ENCODE peak calls at places on chromosomes 6 and 20, in ten cellular contexts. Y is breast epithelium, B is MCF 10A, D is Calu3, F is HFFc6, V is ascending aorta, T is tibial artery, Z is lower leg skin, G is hepatocyte, N is uterus. U is an unnamed sample.

GRCh38 chr20:49278817-49279676 is 1.2 kb upstream of the ZNFX1 start:
- DNase-seq in G (peak; percentile 35), T (no peak), B (peak; percentile 34), Y (no peak), F (no peak), D (no peak), N (peak; percentile 26), Z (peak; percentile 31), V (no peak), U (no peak)

GRCh38 chr6:40789143-40789764 is 202.1 kb upstream of the LRFN2 start:
- DNase-seq in Y (no peak), D (no peak), Z (no peak), B (no peak), N (no peak), G (no peak), F (no peak), V (no peak), T (no peak), U (no peak)

GRCh38 chr6:110053395-110054240 is 75.5 kb downstream of the GPR6 start:
- DNase-seq in Y (no peak), T (no peak), D (peak; percentile 44), B (peak; percentile 71), V (no peak), F (peak; percentile 66), G (peak; percentile 76), Z (no peak), N (no peak), U (no peak)

GRCh38 chr6:52790841-52791240 is 12.8 kb downstream of the GSTA1 start:
- DNase-seq in D (no peak), V (no peak), T (no peak), N (no peak), Y (no peak), Z (no peak), G (no peak), F (no peak), B (no peak), U (no peak)

GRCh38 chr20:50393990-50394561 is 116.1 kb upstream of the PTPN1 start:
- DNase-seq in Y (no peak), B (no peak), D (no peak), Z (no peak), V (no peak), G (no peak), F (no peak), N (no peak), T (no peak), U (no peak)

GRCh38 chr6:101226677-101227135 is 166.8 kb upstream of the GRIK2 start:
- DNase-seq in T (no peak), F (peak; percentile 64), N (no peak), B (peak; percentile 62), Y (no peak), Z (no peak), D (peak; percentile 9), V (no peak), G (peak; percentile 39), U (no peak)

GRCh38 chr6:140660295-140660694 is 1285.8 kb upstream of the CITED2 start:
- DNase-seq in Y (no peak), N (no peak), G (no peak), Z (no peak), T (no peak), B (no peak), V (no peak), D (no peak), F (no peak), U (no peak)

GRCh38 chr20:53597521-53598120 is 4.0 kb upstream of the ZNF217 start:
- DNase-seq in G (peak; percentile 30), D (peak; percentile 49), Z (no peak), T (no peak), N (no peak), F (no peak), V (no peak), B (no peak), Y (no peak), U (no peak)

GRCh38 chr6:107490568-107491058 is 696 bp downstream of the SOBP start:
- DNase-seq in F (no peak), G (peak; percentile 27), B (no peak), T (peak; percentile 23), D (no peak), Z (no peak), N (peak; percentile 25), Y (no peak), V (no peak), U (no peak)

GRCh38 chr6:3867616-3868502 is 18.7 kb downstream of the FAM50B start:
- DNase-seq in D (no peak), B (peak; percentile 65), F (peak; percentile 37), N (no peak), V (no peak), Z (no peak), G (no peak), T (no peak), Y (no peak), U (no peak)

GRCh38 chr6:34601706-34602105 is 45.6 kb upstream of the SPDEF start:
- DNase-seq in T (no peak), N (no peak), Z (no peak), G (no peak), D (no peak), F (no peak), B (no peak), Y (no peak), V (no peak), U (no peak)

GRCh38 chr6:165060636-165061190 is 248.7 kb downstream of the C6orf118 start:
- DNase-seq in Y (no peak), F (no peak), B (no peak), D (no peak), V (no peak), T (no peak), Z (no peak), N (no peak), G (no peak), U (no peak)

GRCh38 chr6:14165091-14165490 is 47.5 kb downstream of the CD83 start:
- DNase-seq in F (peak; percentile 76), N (no peak), D (no peak), Z (no peak), B (peak; percentile 74), T (no peak), G (no peak), Y (no peak), V (no peak), U (no peak)

GRCh38 chr6:52138284-52138683 is 47.9 kb upstream of the IL17A start:
- DNase-seq in N (no peak), Y (no peak), Z (no peak), G (no peak), T (no peak), D (no peak), F (no peak), V (no peak), B (no peak), U (no peak)

GRCh38 chr20:35295674-35296073 is 3.4 kb upstream of the FAM83C start:
- DNase-seq in T (no peak), F (no peak), D (no peak), Z (no peak), Y (no peak), V (no peak), B (no peak), N (no peak), G (no peak), U (no peak)

GRCh38 chr6:131275273-131275672 is 140.0 kb downstream of the AKAP7 start:
- DNase-seq in V (no peak), D (no peak), F (no peak), B (no peak), N (no peak), T (no peak), G (no peak), Y (no peak), Z (no peak), U (no peak)

DNA sequence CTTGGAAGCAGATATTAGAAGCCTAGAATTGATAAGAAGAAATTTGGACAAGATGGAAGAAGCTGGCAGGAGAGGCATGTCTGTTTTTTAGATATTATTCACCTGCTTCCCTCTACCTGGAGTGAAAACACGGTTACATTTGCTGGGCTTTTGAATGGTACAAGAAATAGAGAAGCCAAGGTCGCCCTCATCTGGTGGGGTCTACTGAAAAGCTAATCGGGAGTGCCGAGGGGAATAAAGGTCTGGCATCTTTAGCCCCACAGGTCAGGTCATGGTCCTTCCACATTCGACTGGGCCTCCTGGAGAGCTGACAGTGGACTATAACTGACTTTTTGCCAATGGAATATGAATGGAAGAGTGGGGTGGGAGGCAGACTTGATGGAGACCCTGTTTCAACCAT is 4.6 kb upstream of the C2 start:
- DNase-seq in V (no peak), Z (no peak), N (peak; percentile 52), D (peak; percentile 53), Y (no peak), F (no peak), B (peak; percentile 40), G (no peak), T (no peak), U (no peak)
- TF ChIP-seq CTCF in V (no peak), Z (no peak), N (peak; percentile 47), D (no peak), Y (no peak), F (no peak), B (no peak), G (peak; percentile 13), T (no peak), U (peak; percentile 23)

DNA sequence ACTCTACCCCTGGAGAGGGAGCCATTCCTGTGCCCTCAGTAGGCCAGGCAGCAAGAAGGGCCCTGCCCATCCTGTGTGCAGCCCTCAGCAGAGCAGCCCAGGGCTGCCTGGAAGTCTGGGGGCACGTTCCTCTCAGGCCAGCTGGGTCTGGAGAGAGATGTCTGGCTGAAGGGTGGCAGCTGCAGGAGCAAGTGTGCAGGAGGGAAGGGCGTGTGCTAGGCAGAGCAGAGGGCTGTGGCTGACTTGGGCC is 62.7 kb downstream of the NOL4L start:
- DNase-seq in D (no peak), B (no peak), V (no peak), N (no peak), Y (no peak), T (no peak), F (no peak), Z (no peak), G (no peak), U (no peak)
- TF ChIP-seq CTCF in D (no peak), B (no peak), V (no peak), N (no peak), Y (no peak), T (no peak), F (no peak), Z (no peak), G (no peak), U (no peak)

GRCh38 chr6:939526-940252 is 246.8 kb upstream of the EXOC2 start:
- DNase-seq in N (no peak), F (no peak), B (no peak), V (no peak), D (no peak), Z (no peak), Y (no peak), T (no peak), G (no peak), U (no peak)
- TF ChIP-seq CTCF in N (no peak), F (no peak), B (no peak), V (no peak), D (no peak), Z (no peak), Y (no peak), T (no peak), G (no peak), U (no peak)

DNA sequence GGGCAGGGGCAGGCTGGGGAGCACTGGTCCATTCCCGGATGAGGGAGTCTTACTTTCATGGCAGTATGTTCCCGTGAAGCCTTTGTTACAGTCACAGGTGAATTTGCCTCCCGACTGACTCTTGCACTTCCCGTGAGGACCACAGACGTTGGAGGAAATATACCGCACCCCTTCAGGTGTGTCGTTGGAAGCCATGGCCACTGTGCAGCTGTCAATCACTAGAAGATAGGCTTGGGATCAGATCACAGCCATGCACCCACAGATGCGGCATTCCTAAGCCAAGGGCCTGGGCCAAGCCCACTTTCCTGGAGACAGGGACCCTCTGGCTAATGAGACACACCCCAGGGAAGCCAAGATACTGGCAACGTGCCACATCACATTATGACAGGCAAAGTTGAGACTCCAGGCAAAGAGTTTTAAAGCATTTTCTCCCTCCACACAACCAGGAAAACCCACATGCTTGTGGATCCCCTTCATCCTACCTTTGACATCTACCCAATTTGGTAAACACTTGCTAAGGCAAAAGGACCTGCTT is 26.8 kb downstream of the JAG1 start:
- DNase-seq in V (no peak), F (no peak), Y (no peak), B (no peak), T (peak; percentile 17), N (peak; percentile 20), Z (no peak), G (no peak), D (no peak), U (no peak)
- TF ChIP-seq CTCF in V (no peak), F (no peak), Y (no peak), B (no peak), T (no peak), N (no peak), Z (no peak), G (no peak), D (no peak), U (no peak)

U was measured in D721Med.